ENCODE peak calls at places on chromosomes 16 and 17, in seven cellular contexts. E is AG10803, G is uterus, Y is gastrocnemius medialis, B is brain microvascular endothelial cell, R is lower leg skin, N is upper lobe of left lung. Z is an unnamed sample.

GRCh38 chr17:40516581-40517285 is 15.3 kb upstream of the TNS4 start:
- DNase-seq in R (no peak), B (no peak), G (peak; percentile 11), E (peak; percentile 35), N (no peak), Y (peak; percentile 7), Z (peak; percentile 83)

GRCh38 chr16:52713740-52714139 is 166.8 kb upstream of the TOX3 start:
- DNase-seq in B (no peak), E (no peak), Y (no peak), G (no peak), R (no peak), N (no peak), Z (no peak)

GRCh38 chr17:31371511-31372097 is 19.9 kb upstream of the RAB11FIP4 start:
- DNase-seq in N (no peak), B (peak; percentile 80), G (no peak), Y (no peak), E (peak; percentile 43), R (no peak), Z (peak; percentile 40)

GRCh38 chr16:48834576-48834975 is 224.6 kb upstream of the N4BP1 start:
- DNase-seq in N (no peak), R (no peak), Y (no peak), B (no peak), E (no peak), G (no peak), Z (no peak)

GRCh38 chr17:31394544-31394943 is 3.1 kb downstream of the RAB11FIP4 start:
- DNase-seq in N (peak; percentile 23), G (peak; percentile 36), B (peak; percentile 77), R (no peak), Y (no peak), E (peak; percentile 67), Z (peak; percentile 61)

GRCh38 chr17:57875109-57876022 is 25.5 kb upstream of the MRPS23 start:
- DNase-seq in R (no peak), G (peak; percentile 86), Y (peak; percentile 66), B (peak; percentile 95), N (peak; percentile 83), E (peak; percentile 99), Z (no peak)

GRCh38 chr16:75433732-75434413 is 570 bp upstream of the CFDP1 start:
- DNase-seq in Y (peak; percentile 74), R (peak; percentile 82), B (peak; percentile 95), G (peak; percentile 69), N (peak; percentile 77), E (peak; percentile 94), Z (peak; percentile 85)

GRCh38 chr17:260031-260791 is 78.8 kb upstream of the DOC2B start:
- DNase-seq in R (no peak), E (no peak), G (peak; percentile 8), Y (no peak), B (no peak), N (peak; percentile 18), Z (no peak)

GRCh38 chr17:61205406-61205805 is 194.2 kb upstream of the TBX2 start:
- DNase-seq in G (no peak), Y (no peak), B (no peak), E (no peak), R (no peak), N (no peak), Z (no peak)

GRCh38 chr16:19094542-19095365 is 19.0 kb upstream of the ITPRIPL2 start:
- DNase-seq in Y (no peak), R (no peak), E (no peak), B (no peak), G (no peak), N (no peak), Z (peak; percentile 76)

GRCh38 chr17:56172517-56172982 is 19.3 kb downstream of the ANKFN1 start:
- DNase-seq in N (peak; percentile 80), Y (peak; percentile 94), B (no peak), E (peak; percentile 24), G (no peak), R (no peak), Z (no peak)

GRCh38 chr17:36602924-36603384 is 1.6 kb downstream of the MRM1 start:
- DNase-seq in R (no peak), G (peak; percentile 36), N (peak; percentile 33), E (peak; percentile 61), B (peak; percentile 63), Y (peak; percentile 49), Z (peak; percentile 85)

GRCh38 chr16:64991011-64991410 is 130.9 kb downstream of the CDH11 start:
- DNase-seq in E (peak; percentile 62), Y (no peak), G (no peak), R (no peak), N (no peak), B (no peak), Z (no peak)

GRCh38 chr16:12185563-12185962 is 209.0 kb downstream of the SNX29 start:
- DNase-seq in E (no peak), G (no peak), N (no peak), B (no peak), Y (no peak), R (no peak), Z (no peak)

GRCh38 chr16:88339926-88340754 is 42.6 kb upstream of the ZNF469 start:
- DNase-seq in R (no peak), E (no peak), N (no peak), B (no peak), Y (no peak), G (no peak), Z (no peak)

GRCh38 chr17:973053-973452 is 6.5 kb downstream of the NXN start:
- DNase-seq in N (no peak), G (no peak), R (no peak), Y (no peak), E (no peak), B (no peak), Z (no peak)

GRCh38 chr16:79284760-79285159 is 315.8 kb downstream of the MAF start:
- DNase-seq in Y (peak; percentile 27), R (no peak), N (no peak), E (no peak), G (no peak), B (no peak), Z (no peak)

GRCh38 chr16:79288046-79288445 is 312.5 kb downstream of the MAF start:
- DNase-seq in B (no peak), E (no peak), Y (no peak), G (no peak), R (no peak), N (no peak), Z (peak; percentile 38)

GRCh38 chr16:79286646-79287423 is 313.7 kb downstream of the MAF start:
- DNase-seq in Y (peak; percentile 42), G (peak; percentile 27), B (no peak), E (no peak), N (peak; percentile 53), R (no peak), Z (peak; percentile 64)

GRCh38 chr16:79283578-79283977 is 317.0 kb downstream of the MAF start:
- DNase-seq in Y (no peak), N (no peak), E (no peak), R (no peak), B (no peak), G (no peak), Z (peak; percentile 48)

DNA sequence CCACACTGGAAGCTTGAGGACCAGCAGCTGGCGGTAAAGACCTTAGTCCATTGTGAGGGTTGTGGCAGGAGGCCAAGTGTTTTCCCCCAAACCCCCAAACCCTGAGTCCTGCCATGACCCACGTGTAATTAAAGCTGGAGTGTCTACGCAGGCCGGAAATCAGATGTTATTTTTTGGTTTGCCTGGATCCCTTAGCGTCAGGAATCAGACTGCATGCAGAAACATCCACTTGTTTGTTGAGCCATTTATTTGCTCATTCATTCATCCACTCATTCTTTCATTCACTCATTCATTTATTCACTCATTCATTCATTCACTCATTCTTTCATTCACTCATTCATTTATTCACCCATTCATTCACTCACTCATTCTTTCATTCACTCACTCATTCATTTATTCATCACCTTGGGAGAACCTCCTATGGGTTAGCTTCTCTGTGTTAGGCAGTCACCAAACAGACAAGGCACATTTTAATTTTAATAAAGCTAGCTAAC is 313.1 kb downstream of the MAF start:
- DNase-seq in B (no peak), R (no peak), E (no peak), Y (no peak), N (no peak), G (no peak), Z (no peak)
- H3K4me3 ChIP-seq in B (no peak overlapping the region), R (no peak overlapping the region), E (no peak overlapping the region), Y (peak overlapping the region; percentile 48), N (peak overlapping the region; percentile 14), G (no peak overlapping the region), Z (no peak overlapping the region)

GRCh38 chr16:79519448-79519847 is 81.1 kb downstream of the MAF start:
- DNase-seq in E (no peak), G (no peak), N (peak; percentile 48), B (no peak), Y (peak; percentile 32), R (no peak), Z (peak; percentile 20)
- H3K4me3 ChIP-seq in E (no peak overlapping the region), G (no peak overlapping the region), N (no peak overlapping the region), B (no peak overlapping the region), Y (no peak overlapping the region), R (no peak overlapping the region), Z (no peak overlapping the region)

GRCh38 chr16:50280932-50281331 is 14.6 kb downstream of the ADCY7 start:
- DNase-seq in B (no peak), Y (no peak), N (no peak), R (no peak), E (no peak), G (no peak), Z (no peak)

GRCh38 chr16:50279142-50279865 is 13.0 kb downstream of the ADCY7 start:
- DNase-seq in Y (peak; percentile 58), G (no peak), E (no peak), N (peak; percentile 94), R (peak; percentile 76), B (no peak), Z (no peak)

GRCh38 chr16:50282010-50282538 is 15.7 kb downstream of the ADCY7 start:
- DNase-seq in R (peak; percentile 72), E (peak; percentile 47), Y (peak; percentile 64), G (no peak), N (peak; percentile 89), B (peak; percentile 31), Z (peak; percentile 94)

GRCh38 chr16:50282955-50283631 is 16.7 kb downstream of the ADCY7 start:
- DNase-seq in N (no peak), G (no peak), Y (peak; percentile 42), E (no peak), B (no peak), R (no peak), Z (no peak)

GRCh38 chr16:50281391-50282009 is 15.1 kb downstream of the ADCY7 start:
- DNase-seq in E (no peak), R (no peak), Y (no peak), B (no peak), G (no peak), N (no peak), Z (no peak)
- H3K4me3 ChIP-seq in E (no peak overlapping the region), R (no peak overlapping the region), Y (no peak overlapping the region), B (no peak overlapping the region), G (no peak overlapping the region), N (no peak overlapping the region), Z (peak overlapping the region; percentile 36)

DNA sequence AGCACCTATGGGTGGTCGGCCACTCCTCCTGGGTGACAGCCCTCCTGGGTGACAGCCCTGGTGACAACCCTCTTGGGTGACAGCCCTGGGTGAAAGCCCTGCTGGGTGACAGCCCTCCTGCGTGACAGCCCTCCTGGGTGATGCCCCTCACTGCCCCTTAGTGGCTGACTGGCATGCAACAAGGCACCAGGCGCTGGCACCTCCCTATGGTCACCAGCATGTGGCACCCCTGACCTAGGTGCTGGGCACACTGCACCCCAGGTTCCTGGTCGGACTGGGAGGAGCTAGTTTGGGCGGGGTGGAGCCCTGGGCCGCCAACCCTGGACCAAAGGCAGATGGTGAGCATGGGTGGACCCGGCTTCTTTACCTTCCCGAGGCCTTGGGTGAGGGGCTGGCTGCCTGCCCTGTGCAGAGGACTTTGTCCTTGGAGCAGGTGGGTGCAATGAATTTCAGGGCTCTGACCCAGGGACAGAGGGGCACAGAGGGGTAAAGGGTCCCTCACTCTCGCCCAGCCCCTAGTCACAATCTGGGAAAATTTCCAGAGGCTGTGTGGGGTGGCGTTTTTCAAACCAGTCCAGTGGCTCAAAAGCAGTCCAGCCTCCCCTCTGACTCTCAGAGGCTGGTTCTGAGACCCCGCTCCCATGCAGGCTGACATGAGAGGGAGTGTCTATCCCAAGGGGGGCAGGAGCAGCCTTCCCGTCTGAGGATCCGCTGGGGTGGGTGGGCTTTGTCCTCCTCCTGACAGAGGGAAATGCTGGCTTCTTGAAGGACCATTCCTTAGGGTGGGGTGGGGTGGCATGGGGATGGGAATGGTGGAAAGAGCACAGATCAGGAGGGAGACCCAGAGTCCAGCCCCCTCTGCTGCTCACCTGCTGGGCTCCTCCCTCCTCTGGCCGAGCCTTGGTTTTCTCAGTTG is 25.9 kb upstream of the TNFRSF13B start:
- DNase-seq in B (peak; percentile 16), N (no peak), E (no peak), R (no peak), G (no peak), Y (no peak), Z (peak; percentile 46)
- H3K4me3 ChIP-seq in B (no peak overlapping the region), N (no peak overlapping the region), E (no peak overlapping the region), R (no peak overlapping the region), G (no peak overlapping the region), Y (no peak overlapping the region), Z (no peak overlapping the region)

Z was measured in GM12865.